ENCODE peak calls at places on chromosomes 4 and X, in six cellular contexts. T, V, Q, C, W and X are unnamed samples.

GRCh38 chr4:152499322-152499721 is 36.6 kb downstream of the FBXW7 start:
- DNase-seq in T (no peak), V (no peak), Q (no peak), C (no peak), W (no peak), X (no peak)

GRCh38 chr4:28350485-28350884 is 1489.8 kb downstream of the STIM2 start:
- DNase-seq in T (no peak), V (no peak), Q (no peak), C (no peak), W (peak; percentile 18), X (no peak)

GRCh38 chr4:14168919-14169318 is 541.4 kb upstream of the BOD1L1 start:
- DNase-seq in T (peak; percentile 62), V (peak; percentile 7), Q (no peak), C (no peak), W (peak; percentile 98), X (no peak)

GRCh38 chr4:106048250-106048931 is 153.1 kb downstream of the NPNT start:
- DNase-seq in T (no peak), V (no peak), Q (no peak), C (no peak), W (peak; percentile 10), X (no peak)

GRCh38 chr4:174256277-174256713 is 27.2 kb downstream of the FBXO8 start:
- DNase-seq in T (no peak), V (no peak), Q (no peak), C (no peak), W (peak; percentile 50), X (no peak)

GRCh38 chrX:44042124-44042523 is 68.9 kb upstream of the NDP start:
- DNase-seq in T (no peak), V (no peak), Q (no peak), C (no peak), W (peak; percentile 17), X (no peak)

GRCh38 chr4:27059446-27059845 is 198.8 kb downstream of the STIM2 start:
- DNase-seq in T (no peak), V (no peak), Q (no peak), C (no peak), W (no peak), X (no peak)

GRCh38 chr4:26263165-26263564 is 57.6 kb upstream of the RBPJ start:
- DNase-seq in T (no peak), V (no peak), Q (no peak), C (no peak), W (no peak), X (no peak)

GRCh38 chr4:113901994-113902787 is 77.3 kb downstream of the ARSJ start:
- DNase-seq in T (peak; percentile 85), V (no peak), Q (no peak), C (no peak), W (no peak), X (no peak)

GRCh38 chrX:131812847-131813825 is 210.0 kb upstream of the STK26 start:
- DNase-seq in T (peak; percentile 81), V (peak; percentile 6), Q (peak; percentile 81), C (peak; percentile 82), W (peak; percentile 51), X (peak; percentile 30)

GRCh38 chr4:3009422-3009821 is 46.1 kb downstream of the GRK4 start:
- DNase-seq in T (no peak), V (peak; percentile 11), Q (no peak), C (no peak), W (peak; percentile 70), X (peak; percentile 41)

GRCh38 chr4:6776920-6777635 is 5.4 kb upstream of the KIAA0232 start:
- DNase-seq in T (no peak), V (no peak), Q (no peak), C (no peak), W (no peak), X (no peak)

GRCh38 chr4:123481034-123481433 is 84.4 kb downstream of the SPRY1 start:
- DNase-seq in T (no peak), V (no peak), Q (no peak), C (no peak), W (peak; percentile 73), X (no peak)

GRCh38 chr4:81166431-81166830 is 48.6 kb downstream of the PRKG2 start:
- DNase-seq in T (no peak), V (no peak), Q (no peak), C (no peak), W (peak; percentile 68), X (no peak)

GRCh38 chr4:103996637-103997036 is 276.9 kb upstream of the TACR3 start:
- DNase-seq in T (peak; percentile 21), V (peak; percentile 18), Q (peak; percentile 32), C (no peak), W (no peak), X (no peak)

GRCh38 chr4:52052475-52052780 is 1.3 kb downstream of the SPATA18 start:
- DNase-seq in T (no peak), V (no peak), Q (no peak), C (no peak), W (no peak), X (peak; percentile 16)

GRCh38 chr4:85028910-85029309 is 62.4 kb upstream of the WDFY3 start:
- DNase-seq in T (no peak), V (no peak), Q (no peak), C (no peak), W (peak; percentile 83), X (no peak)

GRCh38 chrX:24483596-24483995 is 18.5 kb downstream of the PDK3 start:
- DNase-seq in T (no peak), V (no peak), Q (no peak), C (no peak), W (no peak), X (no peak)

GRCh38 chr4:10108391-10108790 is 8.2 kb downstream of the WDR1 start:
- DNase-seq in T (no peak), V (no peak), Q (no peak), C (no peak), W (peak; percentile 57), X (no peak)

GRCh38 chr4:35138449-35138848 is 1105.9 kb downstream of the ARAP2 start:
- DNase-seq in T (no peak), V (no peak), Q (no peak), C (no peak), W (no peak), X (no peak)

GRCh38 chr4:172377486-172378140 is 564.4 kb downstream of the GALNTL6 start:
- DNase-seq in T (no peak), V (no peak), Q (no peak), C (no peak), W (no peak), X (no peak)

GRCh38 chrX:65894138-65894537 is 145.7 kb downstream of the VSIG4 start:
- DNase-seq in T (no peak), V (no peak), Q (no peak), C (no peak), W (no peak), X (peak; percentile 43)

GRCh38 chrX:138026211-138026610 is 460.3 kb downstream of the ZIC3 start:
- DNase-seq in T (no peak), V (peak; percentile 0), Q (no peak), C (no peak), W (no peak), X (no peak)

GRCh38 chrX:150451953-150452352 is 88.8 kb downstream of the MAMLD1 start:
- DNase-seq in T (no peak), V (no peak), Q (no peak), C (no peak), W (no peak), X (no peak)

DNA sequence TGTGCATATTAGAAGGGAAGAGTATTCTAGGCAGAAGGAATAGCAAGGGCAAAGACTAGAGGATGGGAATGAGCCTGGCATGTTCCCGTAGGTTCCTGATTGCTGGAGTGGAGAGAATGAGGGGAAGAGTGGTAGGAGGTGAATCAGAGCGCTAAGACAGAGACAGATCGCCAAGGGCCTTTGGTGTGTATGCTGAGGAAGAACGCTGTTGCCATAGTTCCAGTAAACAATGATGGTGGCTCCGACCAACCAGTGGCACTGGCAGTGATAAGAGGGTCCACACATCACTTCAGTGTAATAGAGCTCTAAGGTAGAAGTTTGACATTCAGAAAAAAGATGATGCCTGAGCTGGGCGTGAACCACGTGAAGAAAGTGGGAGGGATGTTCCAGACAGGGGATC is 966 bp downstream of the TBC1D25 start:
- DNase-seq in T (no peak), V (no peak), Q (no peak), C (no peak), W (no peak), X (no peak)
- H3K4me3 ChIP-seq in T (no peak overlapping the region), V (peak overlapping the region; percentile 83), Q (no peak overlapping the region), C (peak overlapping the region; percentile 82), W (peak overlapping the region; percentile 65), X (peak overlapping the region; percentile 60)

GRCh38 chrX:76893930-76894329 is 466.4 kb downstream of the MAGEE1 start:
- DNase-seq in T (no peak), V (no peak), Q (no peak), C (no peak), W (no peak), X (no peak)
- TF ChIP-seq CTCF in T (no peak), V (no peak), Q (no peak), C (no peak), W (no peak), X (no peak)

GRCh38 chrX:2320580-2321327 is 180.0 kb downstream of the DHRSX start:
- DNase-seq in T (no peak), V (peak; percentile 35), Q (no peak), C (peak; percentile 75), W (peak; percentile 92), X (no peak)

GRCh38 chrX:2324116-2324515 is 176.7 kb downstream of the DHRSX start:
- DNase-seq in T (no peak), V (no peak), Q (no peak), C (no peak), W (no peak), X (no peak)

GRCh38 chrX:2327423-2327822 is 173.4 kb downstream of the DHRSX start:
- DNase-seq in T (no peak), V (no peak), Q (no peak), C (no peak), W (no peak), X (no peak)

GRCh38 chrX:2321411-2321810 is 179.4 kb downstream of the DHRSX start:
- DNase-seq in T (no peak), V (no peak), Q (no peak), C (no peak), W (no peak), X (no peak)

GRCh38 chrX:2325076-2325784 is 175.5 kb downstream of the DHRSX start:
- DNase-seq in T (peak; percentile 84), V (no peak), Q (peak; percentile 80), C (peak; percentile 88), W (peak; percentile 78), X (no peak)
- H3K4me3 ChIP-seq in T (no peak overlapping the region), V (no peak overlapping the region), Q (peak overlapping the region; percentile 32), C (peak overlapping the region; percentile 70), W (no peak overlapping the region), X (no peak overlapping the region)

GRCh38 chrX:129759576-129760061 is 20.1 kb upstream of the SASH3 start:
- DNase-seq in T (no peak), V (no peak), Q (peak; percentile 60), C (peak; percentile 53), W (peak; percentile 61), X (no peak)

GRCh38 chrX:129754266-129755024 is 15.7 kb downstream of the XPNPEP2 start:
- DNase-seq in T (no peak), V (no peak), Q (no peak), C (peak; percentile 25), W (no peak), X (no peak)

GRCh38 chrX:129760155-129760554 is 19.6 kb upstream of the SASH3 start:
- DNase-seq in T (no peak), V (no peak), Q (no peak), C (peak; percentile 29), W (no peak), X (no peak)

GRCh38 chrX:129760981-129761380 is 18.8 kb upstream of the SASH3 start:
- DNase-seq in T (no peak), V (no peak), Q (no peak), C (peak; percentile 23), W (no peak), X (no peak)

GRCh38 chrX:129755779-129756650 is 17.2 kb downstream of the XPNPEP2 start:
- DNase-seq in T (no peak), V (no peak), Q (no peak), C (peak; percentile 23), W (no peak), X (no peak)
- TF ChIP-seq CTCF in T (no peak), V (no peak), Q (no peak), C (no peak), W (no peak), X (peak; percentile 40)